ENCODE peak calls at places on chromosome 7, in nine cellular contexts. G is PC-3, E is DND-41, S is AG04449, A is suprapubic skin, B is lower leg skin, V is tibial nerve, U is mammary epithelial cell, O is GM06990. W is an unnamed sample.

GRCh38 chr7:27110977-27111752 is 8.7 kb upstream of the HOXA2 start:
- DNase-seq in S (no peak), U (peak; percentile 87), B (no peak), A (no peak), G (peak; percentile 85), V (no peak), E (no peak), O (no peak), W (peak; percentile 95)

GRCh38 chr7:12942599-12942998 is 255.2 kb downstream of the ARL4A start:
- DNase-seq in G (peak; percentile 62), V (no peak), E (no peak), O (no peak), B (no peak), U (no peak), S (no peak), A (no peak), W (no peak)

GRCh38 chr7:116173051-116174028 is 37.0 kb upstream of the TES start:
- DNase-seq in S (no peak), O (peak; percentile 42), B (no peak), G (peak; percentile 83), V (no peak), U (peak; percentile 54), E (peak; percentile 41), A (no peak), W (peak; percentile 81)

GRCh38 chr7:1901431-1902210 is 231.5 kb downstream of the ELFN1 start:
- DNase-seq in O (no peak), U (no peak), E (no peak), G (no peak), A (peak; percentile 49), B (no peak), S (no peak), V (no peak), W (no peak)

GRCh38 chr7:157411580-157411979 is 74.8 kb downstream of the DNAJB6 start:
- DNase-seq in V (no peak), A (no peak), S (no peak), U (no peak), O (no peak), E (no peak), G (peak; percentile 81), B (no peak), W (no peak)

GRCh38 chr7:144827581-144828139 is 8.2 kb downstream of the TPK1 start:
- DNase-seq in A (no peak), G (no peak), V (no peak), E (no peak), O (no peak), U (no peak), S (no peak), B (no peak), W (peak; percentile 99)

GRCh38 chr7:24737281-24737680 is 20.0 kb downstream of the GSDME start:
- DNase-seq in B (no peak), V (no peak), A (no peak), G (no peak), O (no peak), U (no peak), S (no peak), E (no peak), W (peak; percentile 26)

GRCh38 chr7:151390594-151391357 is 19.1 kb downstream of the WDR86 start:
- DNase-seq in O (no peak), U (no peak), A (no peak), G (no peak), B (no peak), E (no peak), S (no peak), V (no peak), W (no peak)

GRCh38 chr7:38411404-38411803 is 138.0 kb upstream of the TARP start:
- DNase-seq in V (no peak), A (no peak), O (no peak), S (no peak), U (peak; percentile 2), G (peak; percentile 32), E (no peak), B (no peak), W (peak; percentile 8)

GRCh38 chr7:74525881-74526280 is 72.2 kb downstream of the GTF2IRD1 start:
- DNase-seq in B (no peak), S (no peak), U (peak; percentile 93), E (no peak), G (no peak), A (no peak), V (no peak), O (no peak), W (no peak)

GRCh38 chr7:54946764-54947163 is 72.1 kb upstream of the EGFR start:
- DNase-seq in O (no peak), S (no peak), U (peak; percentile 91), V (no peak), B (no peak), A (no peak), G (peak; percentile 69), E (no peak), W (no peak)

GRCh38 chr7:78535655-78536054 is 737.1 kb downstream of the PHTF2 start:
- DNase-seq in A (no peak), O (no peak), G (no peak), B (no peak), S (no peak), E (no peak), U (no peak), V (no peak), W (no peak)

GRCh38 chr7:139660317-139661042 is 117.3 kb downstream of the HIPK2 start:
- DNase-seq in O (no peak), B (no peak), V (no peak), S (no peak), E (no peak), A (no peak), U (peak; percentile 26), G (peak; percentile 37), W (no peak)

GRCh38 chr7:48049850-48050249 is 14.5 kb downstream of the C7orf57 start:
- DNase-seq in E (no peak), B (no peak), G (no peak), V (no peak), S (no peak), O (no peak), U (no peak), A (no peak), W (no peak)

GRCh38 chr7:134750083-134751062 is 29.1 kb upstream of the CALD1 start:
- DNase-seq in B (no peak), S (no peak), A (no peak), U (peak; percentile 20), O (no peak), V (peak; percentile 30), G (peak; percentile 44), E (peak; percentile 59), W (peak; percentile 44)

GRCh38 chr7:134755422-134756022 is 23.9 kb upstream of the CALD1 start:
- DNase-seq in B (no peak), G (peak; percentile 34), E (peak; percentile 19), U (no peak), A (no peak), O (no peak), S (no peak), V (no peak), W (peak; percentile 62)

GRCh38 chr7:134747326-134747725 is 32.1 kb upstream of the CALD1 start:
- DNase-seq in U (no peak), V (no peak), E (no peak), S (no peak), B (no peak), G (no peak), A (no peak), O (no peak), W (peak; percentile 66)

GRCh38 chr7:134757938-134758337 is 21.5 kb upstream of the CALD1 start:
- DNase-seq in U (peak; percentile 20), V (no peak), B (no peak), E (no peak), A (no peak), G (no peak), S (no peak), O (no peak), W (peak; percentile 23)

GRCh38 chr7:134752006-134752760 is 27.3 kb upstream of the CALD1 start:
- DNase-seq in E (no peak), A (no peak), B (no peak), U (peak; percentile 62), S (no peak), G (peak; percentile 41), O (no peak), V (no peak), W (peak; percentile 53)
- H3K4me3 ChIP-seq in E (no peak overlapping the region), A (no peak overlapping the region), B (no peak overlapping the region), U (no peak overlapping the region), S (no peak overlapping the region), G (no peak overlapping the region), O (no peak overlapping the region), V (no peak overlapping the region), W (no peak overlapping the region)

GRCh38 chr7:7761340-7761973 is 43.0 kb upstream of the RPA3 start:
- DNase-seq in S (no peak), G (peak; percentile 73), V (no peak), U (peak; percentile 50), O (no peak), E (peak; percentile 16), B (no peak), A (no peak), W (peak; percentile 80)
- TF ChIP-seq CTCF in S (no peak), G (peak; percentile 67), V (peak; percentile 39), U (peak; percentile 47), O (peak; percentile 11), E (peak; percentile 73), B (no peak), A (no peak), W (peak; percentile 28)

DNA sequence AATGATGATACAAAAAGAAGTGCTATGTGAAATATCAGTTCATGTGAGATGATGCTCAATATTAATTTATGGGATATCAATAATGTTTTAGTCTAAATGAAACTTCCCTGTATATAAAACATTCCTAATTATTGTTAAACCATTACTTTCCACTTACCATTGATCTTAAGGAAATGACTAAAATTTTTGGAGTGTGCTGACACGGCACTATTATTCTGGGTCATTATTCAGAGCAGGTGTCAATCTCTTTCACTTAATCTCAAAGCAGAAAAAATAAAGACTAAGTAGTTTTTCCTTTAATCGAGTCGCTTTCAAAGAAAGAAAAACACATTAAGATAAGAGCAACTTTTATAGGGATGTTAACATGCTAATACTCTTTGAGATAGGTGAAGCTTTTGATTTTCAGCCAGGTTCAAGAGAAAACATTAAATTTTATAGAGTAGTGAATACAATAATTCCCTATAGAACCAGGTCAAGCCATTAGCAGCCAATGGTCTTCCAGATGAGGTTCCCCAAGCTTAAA is 11.4 kb upstream of the CREB5 start:
- DNase-seq in E (no peak), S (no peak), U (no peak), B (no peak), A (no peak), V (no peak), O (no peak), G (no peak), W (no peak)
- H3K4me3 ChIP-seq in E (no peak overlapping the region), S (no peak overlapping the region), U (no peak overlapping the region), B (no peak overlapping the region), A (no peak overlapping the region), V (no peak overlapping the region), O (no peak overlapping the region), G (no peak overlapping the region), W (no peak overlapping the region)

DNA sequence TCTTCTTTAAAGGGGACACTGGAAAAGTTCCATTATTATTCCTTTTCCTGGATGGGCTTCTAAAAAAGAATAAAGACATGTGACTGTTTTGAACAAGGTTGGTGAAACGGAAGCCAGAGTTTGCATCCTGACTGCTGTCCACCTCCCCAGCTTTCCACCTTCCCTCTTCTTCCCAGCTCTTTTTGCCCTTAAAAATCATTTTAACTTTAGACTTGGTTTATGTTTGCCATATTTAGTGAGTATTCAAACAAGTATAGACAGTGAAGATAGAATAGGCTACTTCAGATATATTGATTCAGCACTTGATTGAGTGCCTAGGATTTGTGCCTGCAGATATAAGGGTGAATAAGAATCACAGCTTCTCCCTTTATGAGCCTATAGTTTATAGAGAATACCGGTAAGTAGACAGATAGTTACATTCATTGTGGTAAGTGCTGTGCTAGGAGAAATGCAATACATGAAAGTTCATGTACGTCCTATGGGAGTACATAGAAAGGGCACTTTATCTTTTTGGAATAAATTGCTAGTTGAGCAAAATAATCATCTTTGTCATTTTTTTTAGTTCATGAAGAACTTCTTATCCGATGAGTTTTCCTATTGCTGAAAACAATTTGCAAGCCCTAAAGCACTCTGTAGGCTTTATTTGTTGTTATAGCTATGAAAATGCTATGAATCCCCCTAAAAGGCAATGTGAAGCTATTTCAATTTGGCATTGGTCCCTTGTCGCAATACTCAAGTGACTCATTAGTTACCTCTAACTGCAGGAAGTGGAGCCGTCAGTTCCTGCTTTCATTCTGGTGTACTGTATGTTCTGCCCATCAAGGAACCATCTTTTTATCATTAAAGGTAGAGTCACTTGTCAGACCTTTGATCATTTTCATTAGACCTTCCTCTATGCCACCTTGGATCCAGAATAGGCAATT is 57.2 kb upstream of the STRIP2 start:
- DNase-seq in V (no peak), O (no peak), G (peak; percentile 28), E (no peak), S (no peak), U (peak; percentile 39), A (no peak), B (no peak), W (peak; percentile 38)
- TF ChIP-seq CTCF in V (no peak), O (no peak), G (peak; percentile 30), E (no peak), S (no peak), U (no peak), A (no peak), B (no peak), W (no peak)